ENCODE peak calls at places on chromosomes 5 and 9, in seven cellular contexts. One of them, this sample, is unnamed.

GRCh38 chr9:133059623-133060022 is 2.2 kb upstream of the CEL start:
- DNase-seq in tibial artery: no peak
- DNase-seq in WTC11: no peak
- DNase-seq in NCI-H1092 treated with DMSO at 0.1 percent for 48 hours: no peak
- DNase-seq in AG09309: no peak
- DNase-seq in A172: no peak
- DNase-seq in fibroblast of pulmonary artery: no peak
- DNase-seq in this sample: no peak

GRCh38 chr5:136132087-136132486 is 558 bp upstream of the SMAD5 start:
- DNase-seq in tibial artery: peak; percentile 30
- DNase-seq in WTC11: peak; percentile 15
- DNase-seq in NCI-H1092 treated with DMSO at 0.1 percent for 48 hours: no peak
- DNase-seq in AG09309: no peak
- DNase-seq in A172: no peak
- DNase-seq in fibroblast of pulmonary artery: no peak
- DNase-seq in this sample: no peak

GRCh38 chr5:27472000-27472763 is 433.8 kb upstream of the CDH9 start:
- DNase-seq in tibial artery: no peak
- DNase-seq in WTC11: peak; percentile 85
- DNase-seq in NCI-H1092 treated with DMSO at 0.1 percent for 48 hours: no peak
- DNase-seq in AG09309: peak; percentile 4
- DNase-seq in A172: peak; percentile 52
- DNase-seq in fibroblast of pulmonary artery: peak; percentile 11
- DNase-seq in this sample: peak; percentile 90

GRCh38 chr9:94639045-94639995 is at the start of gene FBP1:
- DNase-seq in tibial artery: peak; percentile 51
- DNase-seq in WTC11: peak; percentile 59
- DNase-seq in NCI-H1092 treated with DMSO at 0.1 percent for 48 hours: peak; percentile 25
- DNase-seq in AG09309: no peak
- DNase-seq in A172: no peak
- DNase-seq in fibroblast of pulmonary artery: peak; percentile 8
- DNase-seq in this sample: no peak

GRCh38 chr5:13976867-13977479 is 32.5 kb upstream of the DNAH5 start:
- DNase-seq in tibial artery: no peak
- DNase-seq in WTC11: no peak
- DNase-seq in NCI-H1092 treated with DMSO at 0.1 percent for 48 hours: peak; percentile 12
- DNase-seq in AG09309: no peak
- DNase-seq in A172: peak; percentile 74
- DNase-seq in fibroblast of pulmonary artery: peak; percentile 56
- DNase-seq in this sample: peak; percentile 54

GRCh38 chr9:105713939-105714331 is 19.6 kb downstream of the TMEM38B start:
- DNase-seq in tibial artery: no peak
- DNase-seq in WTC11: no peak
- DNase-seq in NCI-H1092 treated with DMSO at 0.1 percent for 48 hours: no peak
- DNase-seq in AG09309: no peak
- DNase-seq in A172: no peak
- DNase-seq in fibroblast of pulmonary artery: no peak
- DNase-seq in this sample: no peak

GRCh38 chr9:77215874-77216273 is 38.5 kb downstream of the VPS13A start:
- DNase-seq in tibial artery: no peak
- DNase-seq in WTC11: no peak
- DNase-seq in NCI-H1092 treated with DMSO at 0.1 percent for 48 hours: no peak
- DNase-seq in AG09309: no peak
- DNase-seq in A172: no peak
- DNase-seq in fibroblast of pulmonary artery: peak; percentile 41
- DNase-seq in this sample: peak; percentile 34

GRCh38 chr5:142826093-142826492 is 55.9 kb downstream of the ARHGAP26 start:
- DNase-seq in tibial artery: no peak
- DNase-seq in WTC11: no peak
- DNase-seq in NCI-H1092 treated with DMSO at 0.1 percent for 48 hours: no peak
- DNase-seq in AG09309: no peak
- DNase-seq in A172: peak; percentile 61
- DNase-seq in fibroblast of pulmonary artery: no peak
- DNase-seq in this sample: no peak

GRCh38 chr5:1021136-1021968 is 12.8 kb downstream of the NKD2 start:
- DNase-seq in tibial artery: no peak
- DNase-seq in WTC11: peak; percentile 51
- DNase-seq in NCI-H1092 treated with DMSO at 0.1 percent for 48 hours: no peak
- DNase-seq in AG09309: no peak
- DNase-seq in A172: no peak
- DNase-seq in fibroblast of pulmonary artery: no peak
- DNase-seq in this sample: no peak

GRCh38 chr9:77183581-77183980 is 6.2 kb downstream of the VPS13A start:
- DNase-seq in tibial artery: no peak
- DNase-seq in WTC11: no peak
- DNase-seq in NCI-H1092 treated with DMSO at 0.1 percent for 48 hours: no peak
- DNase-seq in AG09309: no peak
- DNase-seq in A172: no peak
- DNase-seq in fibroblast of pulmonary artery: no peak
- DNase-seq in this sample: no peak

GRCh38 chr9:130985606-130986162 is 23.3 kb upstream of the LAMC3 start:
- DNase-seq in tibial artery: no peak
- DNase-seq in WTC11: no peak
- DNase-seq in NCI-H1092 treated with DMSO at 0.1 percent for 48 hours: no peak
- DNase-seq in AG09309: no peak
- DNase-seq in A172: no peak
- DNase-seq in fibroblast of pulmonary artery: no peak
- DNase-seq in this sample: no peak

GRCh38 chr9:124381073-124381945 is 33.9 kb downstream of the PSMB7 start:
- DNase-seq in tibial artery: no peak
- DNase-seq in WTC11: no peak
- DNase-seq in NCI-H1092 treated with DMSO at 0.1 percent for 48 hours: no peak
- DNase-seq in AG09309: peak; percentile 21
- DNase-seq in A172: peak; percentile 69
- DNase-seq in fibroblast of pulmonary artery: no peak
- DNase-seq in this sample: no peak

GRCh38 chr9:78408388-78408787 is 111.5 kb downstream of the PSAT1 start:
- DNase-seq in tibial artery: no peak
- DNase-seq in WTC11: no peak
- DNase-seq in NCI-H1092 treated with DMSO at 0.1 percent for 48 hours: no peak
- DNase-seq in AG09309: no peak
- DNase-seq in A172: no peak
- DNase-seq in fibroblast of pulmonary artery: no peak
- DNase-seq in this sample: no peak

GRCh38 chr5:165502893-165503696 is 1997.7 kb downstream of the MAT2B start:
- DNase-seq in tibial artery: no peak
- DNase-seq in WTC11: no peak
- DNase-seq in NCI-H1092 treated with DMSO at 0.1 percent for 48 hours: no peak
- DNase-seq in AG09309: no peak
- DNase-seq in A172: peak; percentile 33
- DNase-seq in fibroblast of pulmonary artery: no peak
- DNase-seq in this sample: no peak

GRCh38 chr5:72178910-72179815 is 71.9 kb downstream of the MAP1B start:
- DNase-seq in tibial artery: peak; percentile 81
- DNase-seq in WTC11: peak; percentile 20
- DNase-seq in NCI-H1092 treated with DMSO at 0.1 percent for 48 hours: no peak
- DNase-seq in AG09309: peak; percentile 71
- DNase-seq in A172: peak; percentile 94
- DNase-seq in fibroblast of pulmonary artery: peak; percentile 95
- DNase-seq in this sample: no peak

GRCh38 chr9:93207326-93207814 is 23.4 kb downstream of the WNK2 start:
- DNase-seq in tibial artery: peak; percentile 54
- DNase-seq in WTC11: no peak
- DNase-seq in NCI-H1092 treated with DMSO at 0.1 percent for 48 hours: peak; percentile 85
- DNase-seq in AG09309: peak; percentile 46
- DNase-seq in A172: peak; percentile 18
- DNase-seq in fibroblast of pulmonary artery: peak; percentile 44
- DNase-seq in this sample: peak; percentile 92

GRCh38 chr5:55308254-55308836 is 556 bp downstream of the MTREX start:
- DNase-seq in tibial artery: no peak
- DNase-seq in WTC11: no peak
- DNase-seq in NCI-H1092 treated with DMSO at 0.1 percent for 48 hours: peak; percentile 42
- DNase-seq in AG09309: no peak
- DNase-seq in A172: peak; percentile 32
- DNase-seq in fibroblast of pulmonary artery: peak; percentile 22
- DNase-seq in this sample: peak; percentile 36

This sample was measured in cerebellar cortex.